ENCODE peak calls at places on chromosomes 5 and 9, in six cellular contexts. D, Z, I, V, T and K are unnamed samples.

GRCh38 chr5:178423431-178423830 is 166.8 kb downstream of the COL23A1 start:
- DNase-seq in D (no peak), Z (no peak), I (no peak), V (no peak), T (peak), K (no peak)

GRCh38 chr5:122129332-122129731 is at the start of gene ZNF474:
- DNase-seq in D (no peak), Z (no peak), I (peak), V (peak), T (no peak), K (peak)

GRCh38 chr9:21558627-21559401 is 76.7 kb upstream of the IFNE start:
- DNase-seq in D (no peak), Z (peak), I (peak), V (peak), T (peak), K (no peak)

GRCh38 chr9:82882133-82882532 is 180.8 kb downstream of the RASEF start:
- DNase-seq in D (no peak), Z (no peak), I (no peak), V (peak), T (no peak), K (no peak)

GRCh38 chr5:74916831-74917710 is 50.9 kb upstream of the FAM169A start:
- DNase-seq in D (no peak), Z (peak), I (peak), V (peak), T (no peak), K (peak)

GRCh38 chr9:36217256-36217968 is 26.7 kb downstream of the CLTA start:
- DNase-seq in D (no peak), Z (no peak), I (no peak), V (no peak), T (no peak), K (no peak)

GRCh38 chr5:107558951-107559350 is 111.8 kb downstream of the EFNA5 start:
- DNase-seq in D (no peak), Z (no peak), I (no peak), V (no peak), T (no peak), K (no peak)

GRCh38 chr9:78707481-78707977 is 410.6 kb downstream of the PSAT1 start:
- DNase-seq in D (no peak), Z (no peak), I (peak), V (no peak), T (no peak), K (no peak)

GRCh38 chr9:77149879-77150278 is 27.5 kb upstream of the VPS13A start:
- DNase-seq in D (no peak), Z (no peak), I (no peak), V (no peak), T (no peak), K (no peak)

GRCh38 chr9:70901741-70902140 is 219.7 kb downstream of the TRPM3 start:
- DNase-seq in D (no peak), Z (no peak), I (peak), V (peak), T (no peak), K (no peak)

GRCh38 chr5:10503997-10504761 is 59.7 kb upstream of the ANKRD33B start:
- DNase-seq in D (no peak), Z (no peak), I (no peak), V (no peak), T (no peak), K (no peak)

GRCh38 chr9:112007575-112008240 is 111.1 kb downstream of the UGCG start:
- DNase-seq in D (no peak), Z (no peak), I (no peak), V (no peak), T (no peak), K (no peak)

GRCh38 chr5:10329421-10329807 is 21.7 kb upstream of the CMBL start:
- DNase-seq in D (no peak), Z (no peak), I (no peak), V (no peak), T (no peak), K (no peak)

GRCh38 chr5:1827410-1828397 is 26.5 kb downstream of the NDUFS6 start:
- DNase-seq in D (no peak), Z (no peak), I (no peak), V (no peak), T (no peak), K (no peak)

GRCh38 chr5:151720195-151720594 is 33.5 kb upstream of the SPARC start:
- DNase-seq in D (no peak), Z (no peak), I (no peak), V (no peak), T (no peak), K (no peak)

GRCh38 chr5:166535641-166536040 is 1755.8 kb upstream of the WWC1 start:
- DNase-seq in D (no peak), Z (no peak), I (no peak), V (no peak), T (no peak), K (no peak)

GRCh38 chr5:31068287-31068686 is 125.2 kb upstream of the CDH6 start:
- DNase-seq in D (no peak), Z (no peak), I (no peak), V (no peak), T (no peak), K (no peak)

GRCh38 chr5:15752886-15753285 is 252.9 kb downstream of the FBXL7 start:
- DNase-seq in D (no peak), Z (no peak), I (peak), V (no peak), T (peak), K (peak)

GRCh38 chr5:173542159-173542558 is 74.3 kb downstream of the BOD1 start:
- DNase-seq in D (no peak), Z (no peak), I (no peak), V (no peak), T (no peak), K (no peak)

GRCh38 chr5:89353837-89354551 is 471.0 kb upstream of the MEF2C start:
- DNase-seq in D (no peak), Z (no peak), I (no peak), V (no peak), T (no peak), K (no peak)

GRCh38 chr5:88929385-88929784 is 46.4 kb upstream of the MEF2C start:
- DNase-seq in D (no peak), Z (no peak), I (no peak), V (no peak), T (no peak), K (no peak)

GRCh38 chr9:130192600-130192999 is 20.4 kb downstream of the NCS1 start:
- DNase-seq in D (no peak), Z (no peak), I (no peak), V (no peak), T (no peak), K (no peak)

GRCh38 chr5:122846051-122846567 is 696 bp downstream of the SNX24 start:
- DNase-seq in D (no peak), Z (no peak), I (peak), V (peak), T (no peak), K (peak)

GRCh38 chr5:33938881-33939280 is 2.7 kb downstream of the RXFP3 start:
- DNase-seq in D (no peak), Z (no peak), I (no peak), V (no peak), T (no peak), K (no peak)

GRCh38 chr9:30075451-30076199 is 2308.8 kb upstream of the ACO1 start:
- DNase-seq in D (no peak), Z (no peak), I (no peak), V (peak), T (no peak), K (peak)

GRCh38 chr5:174454464-174454863 is 269.9 kb upstream of the MSX2 start:
- DNase-seq in D (no peak), Z (no peak), I (no peak), V (no peak), T (no peak), K (no peak)

GRCh38 chr9:129989740-129990139 is 53.2 kb downstream of the FNBP1 start:
- DNase-seq in D (no peak), Z (no peak), I (peak), V (no peak), T (no peak), K (no peak)

GRCh38 chr9:87703636-87704276 is 22.2 kb upstream of the CTSL start:
- DNase-seq in D (no peak), Z (no peak), I (no peak), V (peak), T (no peak), K (no peak)

GRCh38 chr9:113580041-113580953 is 116.8 kb downstream of the RGS3 start:
- DNase-seq in D (no peak), Z (peak), I (peak), V (peak), T (peak), K (no peak)

GRCh38 chr5:93603711-93604118 is 20.7 kb downstream of the NR2F1 start:
- DNase-seq in D (no peak), Z (no peak), I (no peak), V (no peak), T (no peak), K (no peak)

GRCh38 chr9:21873540-21874221 is 71.2 kb downstream of the MTAP start:
- DNase-seq in D (no peak), Z (no peak), I (peak), V (peak), T (no peak), K (no peak)

GRCh38 chr5:132747064-132747692 is at the start of gene CCNI2:
- DNase-seq in D (no peak), Z (peak), I (no peak), V (no peak), T (peak), K (peak)

GRCh38 chr5:132746592-132747063 is 598 bp upstream of the CCNI2 start:
- DNase-seq in D (no peak), Z (peak), I (peak), V (peak), T (no peak), K (peak)

GRCh38 chr5:132749506-132749905 is 2.3 kb downstream of the CCNI2 start:
- DNase-seq in D (no peak), Z (no peak), I (no peak), V (no peak), T (no peak), K (no peak)

GRCh38 chr5:132747693-132748440 is 641 bp downstream of the CCNI2 start:
- DNase-seq in D (no peak), Z (peak), I (no peak), V (no peak), T (peak), K (peak)

DNA sequence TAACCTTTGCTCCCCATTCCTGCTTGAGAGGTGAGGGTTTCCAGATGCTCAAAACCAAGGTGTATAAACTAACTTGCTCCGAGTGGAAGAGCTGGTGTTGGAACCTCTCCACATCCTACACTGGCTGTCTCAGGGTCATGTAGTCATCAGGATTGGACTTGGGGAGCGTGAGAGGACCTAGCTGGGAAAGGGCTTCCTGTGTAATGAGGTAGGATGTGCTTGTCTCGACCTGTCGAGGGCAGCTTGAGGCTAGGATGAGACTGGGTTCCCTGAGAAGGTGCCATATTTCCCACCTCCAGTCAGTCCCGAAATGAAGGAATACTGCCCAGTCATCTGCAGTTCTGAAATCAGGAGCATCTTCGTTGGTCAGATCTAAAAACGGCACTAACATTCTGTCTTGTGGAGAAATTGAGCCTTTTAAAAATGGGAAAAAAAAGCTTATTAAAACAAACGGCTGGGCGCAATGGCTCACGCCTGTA is 1.3 kb downstream of the CCNI2 start:
- DNase-seq in D (no peak), Z (no peak), I (no peak), V (peak), T (no peak), K (no peak)
- H3K4me3 ChIP-seq in D (no peak), Z (no peak), I (no peak), V (no peak), T (no peak), K (no peak)

GRCh38 chr5:124658867-124659557 is 87.4 kb downstream of the ZNF608 start:
- DNase-seq in D (no peak), Z (no peak), I (peak), V (no peak), T (no peak), K (no peak)
- H3K4me3 ChIP-seq in D (no peak), Z (no peak), I (no peak), V (no peak), T (no peak), K (no peak)

GRCh38 chr9:128094166-128094949 is 26.3 kb downstream of the SLC25A25 start:
- DNase-seq in D (peak), Z (peak), I (peak), V (peak), T (peak), K (peak)
- H3K4me3 ChIP-seq in D (peak), Z (peak), I (no peak), V (no peak), T (no peak), K (no peak)

GRCh38 chr5:59798862-59799667 is 94.5 kb downstream of the PDE4D start:
- DNase-seq in D (no peak), Z (no peak), I (peak), V (peak), T (no peak), K (peak)
- H3K4me3 ChIP-seq in D (no peak), Z (no peak), I (no peak), V (no peak), T (peak), K (no peak)

GRCh38 chr9:37988602-37989001 is 80.4 kb downstream of the SHB start:
- DNase-seq in D (no peak), Z (no peak), I (no peak), V (no peak), T (no peak), K (no peak)

GRCh38 chr9:37986771-37987258 is 82.2 kb downstream of the SHB start:
- DNase-seq in D (peak), Z (no peak), I (no peak), V (no peak), T (peak), K (no peak)

GRCh38 chr9:37989632-37990155 is 79.3 kb downstream of the SHB start:
- DNase-seq in D (no peak), Z (no peak), I (no peak), V (no peak), T (no peak), K (no peak)

GRCh38 chr9:37987467-37987981 is 81.5 kb downstream of the SHB start:
- DNase-seq in D (no peak), Z (no peak), I (no peak), V (no peak), T (peak), K (no peak)

GRCh38 chr9:37988041-37988440 is 81.0 kb downstream of the SHB start:
- DNase-seq in D (no peak), Z (no peak), I (no peak), V (no peak), T (peak), K (no peak)
- H3K4me3 ChIP-seq in D (no peak), Z (no peak), I (no peak), V (no peak), T (no peak), K (no peak)

DNA sequence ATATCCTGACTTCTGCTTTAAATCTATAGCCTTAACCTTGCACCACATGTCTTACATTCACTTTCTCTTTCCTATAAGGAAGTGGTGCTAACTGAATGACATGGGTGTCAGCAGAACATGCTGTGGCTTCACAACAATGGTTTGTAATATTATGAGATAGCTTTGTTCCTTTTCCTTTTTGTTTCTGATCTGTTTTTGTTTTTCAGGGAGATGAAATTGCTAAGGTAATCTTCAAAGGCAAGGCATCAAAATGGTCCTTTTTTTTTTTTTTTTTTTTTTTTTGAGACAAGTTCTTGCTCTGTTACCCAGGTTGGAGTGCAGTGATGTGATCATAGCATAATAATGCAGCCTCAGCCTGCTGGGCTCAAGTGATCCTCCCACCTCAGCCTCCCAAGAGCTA is 53.6 kb upstream of the RANBP6 start:
- DNase-seq in D (no peak), Z (no peak), I (no peak), V (no peak), T (no peak), K (no peak)
- H3K4me3 ChIP-seq in D (no peak), Z (no peak), I (no peak), V (no peak), T (no peak), K (no peak)